ENCODE peak calls at places on chromosomes 13 and 19, in seven cellular contexts. X is thoracic aorta; S is brain microvascular endothelial cell; G is DMS53; E is stomach; Y is stimulated activated CD8-positive, alpha-beta memory T cell treated with anti-CD3 and anti-CD28 coated beads, Interleukin-4, amount 100 ng/mL, for 4 hours; A is T-helper 17 cell. F is an unnamed sample.

GRCh38 chr19:45306040-45306439 is 16.6 kb downstream of the CKM start:
- DNase-seq in G (no peak), S (no peak), E (no peak), X (no peak), Y (no peak), A (no peak), F (no peak)

GRCh38 chr19:49440439-49441209 is 703 bp downstream of the SLC17A7 start:
- DNase-seq in E (no peak), X (no peak), S (no peak), G (no peak), Y (no peak), A (no peak), F (no peak)

GRCh38 chr13:31234729-31235128 is 35.0 kb downstream of the B3GLCT start:
- DNase-seq in A (no peak), E (no peak), Y (no peak), X (no peak), G (peak), S (no peak), F (no peak)

GRCh38 chr13:21613791-21614190 is 9.8 kb upstream of the MICU2 start:
- DNase-seq in X (no peak), G (no peak), E (no peak), S (no peak), Y (no peak), A (no peak), F (no peak)

GRCh38 chr19:23525265-23525862 is 130.1 kb upstream of the ZNF91 start:
- DNase-seq in E (no peak), X (no peak), Y (no peak), A (no peak), S (no peak), G (peak), F (no peak)

GRCh38 chr19:47102561-47103135 is 10.9 kb downstream of the ZC3H4 start:
- DNase-seq in E (no peak), X (no peak), A (no peak), S (no peak), Y (no peak), G (no peak), F (no peak)

GRCh38 chr19:45469835-45470146 is 2.0 kb downstream of the FOSB start:
- DNase-seq in X (peak), G (no peak), Y (no peak), E (peak), S (no peak), A (no peak), F (no peak)

GRCh38 chr19:33437351-33438015 is 64.0 kb downstream of the CEBPG start:
- DNase-seq in A (no peak), E (no peak), G (no peak), X (no peak), S (no peak), Y (no peak), F (no peak)

GRCh38 chr19:42441047-42441440 is 1.7 kb downstream of the CXCL17 start:
- DNase-seq in S (no peak), A (no peak), X (no peak), E (peak), Y (no peak), G (no peak), F (no peak)

GRCh38 chr19:12331211-12331941 is 2.1 kb downstream of the ZNF563 start:
- DNase-seq in Y (peak), A (peak), X (no peak), E (no peak), S (no peak), G (no peak), F (no peak)

GRCh38 chr19:5607318-5608270 is 15.0 kb downstream of the SAFB2 start:
- DNase-seq in A (no peak), G (no peak), X (no peak), E (no peak), S (no peak), Y (no peak), F (no peak)

GRCh38 chr19:44694184-44694579 is 4.8 kb upstream of the CEACAM16 start:
- DNase-seq in G (no peak), S (no peak), X (no peak), Y (no peak), A (no peak), E (no peak), F (no peak)

GRCh38 chr13:36190771-36191170 is 23.6 kb downstream of the SOHLH2 start:
- DNase-seq in A (no peak), E (no peak), S (no peak), Y (no peak), G (no peak), X (no peak), F (no peak)

GRCh38 chr13:112842343-112842856 is 126.6 kb upstream of the MCF2L start:
- DNase-seq in E (no peak), Y (no peak), X (no peak), S (peak), A (no peak), G (no peak), F (no peak)

GRCh38 chr13:111526922-111527321 is 206.5 kb downstream of the TEX29 start:
- DNase-seq in Y (no peak), X (no peak), S (no peak), E (no peak), G (no peak), A (no peak), F (no peak)

GRCh38 chr19:10270180-10270615 is 722 bp upstream of the ICAM1 start:
- DNase-seq in A (peak), Y (peak), X (no peak), E (peak), G (peak), S (no peak), F (no peak)

GRCh38 chr19:12880551-12881171 is 588 bp downstream of the DNASE2 start:
- DNase-seq in G (peak), E (peak), Y (no peak), X (no peak), A (no peak), S (peak), F (peak)

GRCh38 chr19:33815410-33816340 is 19.0 kb downstream of the KCTD15 start:
- DNase-seq in G (no peak), S (peak), Y (no peak), A (no peak), X (no peak), E (no peak), F (no peak)

GRCh38 chr19:1270168-1270853 is 1.2 kb downstream of the CIRBP start:
- DNase-seq in S (no peak), Y (no peak), X (no peak), E (no peak), A (no peak), G (peak), F (no peak)

GRCh38 chr19:49436381-49437017 is 4.8 kb downstream of the SLC17A7 start:
- DNase-seq in A (peak), X (no peak), Y (no peak), S (no peak), G (no peak), E (no peak), F (no peak)

GRCh38 chr13:40178130-40178529 is 488.3 kb downstream of the FOXO1 start:
- DNase-seq in G (no peak), S (no peak), A (no peak), E (no peak), Y (no peak), X (no peak), F (no peak)

GRCh38 chr13:113582841-113583631 is 1.5 kb upstream of the TFDP1 start:
- DNase-seq in A (no peak), G (no peak), Y (no peak), E (peak), S (no peak), X (no peak), F (peak)

GRCh38 chr13:30398601-30399072 is 23.7 kb upstream of the UBE2L5 start:
- DNase-seq in S (no peak), A (no peak), X (no peak), Y (no peak), G (no peak), E (no peak), F (no peak)

GRCh38 chr13:85970727-85971126 is 171.5 kb upstream of the SLITRK6 start:
- DNase-seq in S (no peak), Y (no peak), E (no peak), X (no peak), G (peak), A (no peak), F (no peak)

GRCh38 chr13:101845501-101846012 is 393.1 kb downstream of the ITGBL1 start:
- DNase-seq in G (no peak), X (no peak), Y (no peak), E (no peak), A (no peak), S (peak), F (no peak)

GRCh38 chr19:10748924-10749434 is 31.1 kb downstream of the DNM2 start:
- DNase-seq in S (peak), G (peak), Y (no peak), A (no peak), E (peak), X (no peak), F (no peak)

GRCh38 chr19:2775556-2776430 is 7.3 kb downstream of the SGTA start:
- DNase-seq in E (peak), X (no peak), G (no peak), S (peak), A (peak), Y (peak), F (no peak)

GRCh38 chr19:39335168-39335567 is 675 bp downstream of the GMFG start:
- DNase-seq in S (no peak), G (no peak), Y (no peak), A (no peak), X (no peak), E (no peak), F (no peak)

GRCh38 chr13:85141425-85141824 is 657.8 kb downstream of the SLITRK6 start:
- DNase-seq in E (no peak), X (no peak), S (no peak), Y (no peak), A (no peak), G (no peak), F (no peak)

F was measured in breast epithelium.